ENCODE peak calls at places on chromosomes 7 and 10, in ten cellular contexts. One of them, this sample, is unnamed.

GRCh38 chr10:29876008-29876555 is 183.3 kb downstream of the JCAD start:
- DNase-seq in Calu3: no peak
- DNase-seq in stimulated activated CD8-positive, alpha-beta memory T cell treated with anti-CD3 and anti-CD28 coated beads, Interleukin-2, amount 100 ng/mL, for 1 hour: no peak
- DNase-seq in HT-29: no peak
- DNase-seq in memory B cell: no peak
- DNase-seq in AG09319: no peak
- DNase-seq in activated naive CD8-positive, alpha-beta T cell treated with anti-CD3 and anti-CD28 coated beads for 36 hours: no peak
- DNase-seq in activated CD8-positive, alpha-beta memory T cell treated with anti-CD3 and anti-CD28 coated beads, Interleukin-2, amount 50 U/mL, for 4 hours: no peak
- DNase-seq in GDM1: no peak
- DNase-seq in glutamatergic neuron: no peak
- DNase-seq in this sample: no peak

GRCh38 chr10:71028066-71028465 is 139.7 kb upstream of the PCBD1 start:
- DNase-seq in Calu3: no peak
- DNase-seq in stimulated activated CD8-positive, alpha-beta memory T cell treated with anti-CD3 and anti-CD28 coated beads, Interleukin-2, amount 100 ng/mL, for 1 hour: no peak
- DNase-seq in HT-29: no peak
- DNase-seq in memory B cell: no peak
- DNase-seq in AG09319: no peak
- DNase-seq in activated naive CD8-positive, alpha-beta T cell treated with anti-CD3 and anti-CD28 coated beads for 36 hours: no peak
- DNase-seq in activated CD8-positive, alpha-beta memory T cell treated with anti-CD3 and anti-CD28 coated beads, Interleukin-2, amount 50 U/mL, for 4 hours: no peak
- DNase-seq in GDM1: no peak
- DNase-seq in glutamatergic neuron: no peak
- DNase-seq in this sample: no peak

GRCh38 chr7:81624650-81625310 is 145.1 kb downstream of the HGF start:
- DNase-seq in Calu3: no peak
- DNase-seq in stimulated activated CD8-positive, alpha-beta memory T cell treated with anti-CD3 and anti-CD28 coated beads, Interleukin-2, amount 100 ng/mL, for 1 hour: no peak
- DNase-seq in HT-29: no peak
- DNase-seq in memory B cell: no peak
- DNase-seq in AG09319: peak; percentile 56
- DNase-seq in activated naive CD8-positive, alpha-beta T cell treated with anti-CD3 and anti-CD28 coated beads for 36 hours: no peak
- DNase-seq in activated CD8-positive, alpha-beta memory T cell treated with anti-CD3 and anti-CD28 coated beads, Interleukin-2, amount 50 U/mL, for 4 hours: no peak
- DNase-seq in GDM1: no peak
- DNase-seq in glutamatergic neuron: no peak
- DNase-seq in this sample: no peak

GRCh38 chr7:16651391-16652254 is 5.6 kb downstream of the BZW2 start:
- DNase-seq in Calu3: no peak
- DNase-seq in stimulated activated CD8-positive, alpha-beta memory T cell treated with anti-CD3 and anti-CD28 coated beads, Interleukin-2, amount 100 ng/mL, for 1 hour: no peak
- DNase-seq in HT-29: no peak
- DNase-seq in memory B cell: no peak
- DNase-seq in AG09319: no peak
- DNase-seq in activated naive CD8-positive, alpha-beta T cell treated with anti-CD3 and anti-CD28 coated beads for 36 hours: no peak
- DNase-seq in activated CD8-positive, alpha-beta memory T cell treated with anti-CD3 and anti-CD28 coated beads, Interleukin-2, amount 50 U/mL, for 4 hours: no peak
- DNase-seq in GDM1: no peak
- DNase-seq in glutamatergic neuron: no peak
- DNase-seq in this sample: no peak

GRCh38 chr10:125200396-125200795 is 40.0 kb upstream of the CTBP2 start:
- DNase-seq in Calu3: no peak
- DNase-seq in stimulated activated CD8-positive, alpha-beta memory T cell treated with anti-CD3 and anti-CD28 coated beads, Interleukin-2, amount 100 ng/mL, for 1 hour: no peak
- DNase-seq in HT-29: no peak
- DNase-seq in memory B cell: no peak
- DNase-seq in AG09319: no peak
- DNase-seq in activated naive CD8-positive, alpha-beta T cell treated with anti-CD3 and anti-CD28 coated beads for 36 hours: no peak
- DNase-seq in activated CD8-positive, alpha-beta memory T cell treated with anti-CD3 and anti-CD28 coated beads, Interleukin-2, amount 50 U/mL, for 4 hours: no peak
- DNase-seq in GDM1: no peak
- DNase-seq in glutamatergic neuron: no peak
- DNase-seq in this sample: no peak

GRCh38 chr10:95467162-95467599 is 94.0 kb downstream of the SORBS1 start:
- DNase-seq in Calu3: peak; percentile 8
- DNase-seq in stimulated activated CD8-positive, alpha-beta memory T cell treated with anti-CD3 and anti-CD28 coated beads, Interleukin-2, amount 100 ng/mL, for 1 hour: no peak
- DNase-seq in HT-29: peak; percentile 14
- DNase-seq in memory B cell: no peak
- DNase-seq in AG09319: no peak
- DNase-seq in activated naive CD8-positive, alpha-beta T cell treated with anti-CD3 and anti-CD28 coated beads for 36 hours: no peak
- DNase-seq in activated CD8-positive, alpha-beta memory T cell treated with anti-CD3 and anti-CD28 coated beads, Interleukin-2, amount 50 U/mL, for 4 hours: no peak
- DNase-seq in GDM1: peak; percentile 40
- DNase-seq in glutamatergic neuron: peak; percentile 64
- DNase-seq in this sample: no peak

GRCh38 chr10:122288917-122289316 is 17.8 kb downstream of the BTBD16 start:
- DNase-seq in Calu3: no peak
- DNase-seq in stimulated activated CD8-positive, alpha-beta memory T cell treated with anti-CD3 and anti-CD28 coated beads, Interleukin-2, amount 100 ng/mL, for 1 hour: no peak
- DNase-seq in HT-29: no peak
- DNase-seq in memory B cell: no peak
- DNase-seq in AG09319: no peak
- DNase-seq in activated naive CD8-positive, alpha-beta T cell treated with anti-CD3 and anti-CD28 coated beads for 36 hours: no peak
- DNase-seq in activated CD8-positive, alpha-beta memory T cell treated with anti-CD3 and anti-CD28 coated beads, Interleukin-2, amount 50 U/mL, for 4 hours: no peak
- DNase-seq in GDM1: no peak
- DNase-seq in glutamatergic neuron: no peak
- DNase-seq in this sample: no peak

GRCh38 chr7:55486991-55487390 is 85.3 kb downstream of the VOPP1 start:
- DNase-seq in Calu3: no peak
- DNase-seq in stimulated activated CD8-positive, alpha-beta memory T cell treated with anti-CD3 and anti-CD28 coated beads, Interleukin-2, amount 100 ng/mL, for 1 hour: no peak
- DNase-seq in HT-29: no peak
- DNase-seq in memory B cell: no peak
- DNase-seq in AG09319: no peak
- DNase-seq in activated naive CD8-positive, alpha-beta T cell treated with anti-CD3 and anti-CD28 coated beads for 36 hours: no peak
- DNase-seq in activated CD8-positive, alpha-beta memory T cell treated with anti-CD3 and anti-CD28 coated beads, Interleukin-2, amount 50 U/mL, for 4 hours: no peak
- DNase-seq in GDM1: no peak
- DNase-seq in glutamatergic neuron: no peak
- DNase-seq in this sample: no peak

GRCh38 chr10:29859521-29860130 is 199.8 kb downstream of the JCAD start:
- DNase-seq in Calu3: no peak
- DNase-seq in stimulated activated CD8-positive, alpha-beta memory T cell treated with anti-CD3 and anti-CD28 coated beads, Interleukin-2, amount 100 ng/mL, for 1 hour: no peak
- DNase-seq in HT-29: no peak
- DNase-seq in memory B cell: no peak
- DNase-seq in AG09319: no peak
- DNase-seq in activated naive CD8-positive, alpha-beta T cell treated with anti-CD3 and anti-CD28 coated beads for 36 hours: no peak
- DNase-seq in activated CD8-positive, alpha-beta memory T cell treated with anti-CD3 and anti-CD28 coated beads, Interleukin-2, amount 50 U/mL, for 4 hours: no peak
- DNase-seq in GDM1: no peak
- DNase-seq in glutamatergic neuron: no peak
- DNase-seq in this sample: no peak

GRCh38 chr10:97540669-97541500 is 31.7 kb upstream of the ANKRD2 start:
- DNase-seq in Calu3: no peak
- DNase-seq in stimulated activated CD8-positive, alpha-beta memory T cell treated with anti-CD3 and anti-CD28 coated beads, Interleukin-2, amount 100 ng/mL, for 1 hour: no peak
- DNase-seq in HT-29: no peak
- DNase-seq in memory B cell: no peak
- DNase-seq in AG09319: no peak
- DNase-seq in activated naive CD8-positive, alpha-beta T cell treated with anti-CD3 and anti-CD28 coated beads for 36 hours: no peak
- DNase-seq in activated CD8-positive, alpha-beta memory T cell treated with anti-CD3 and anti-CD28 coated beads, Interleukin-2, amount 50 U/mL, for 4 hours: no peak
- DNase-seq in GDM1: no peak
- DNase-seq in glutamatergic neuron: no peak
- DNase-seq in this sample: no peak

GRCh38 chr7:96045919-96046318 is 273.6 kb downstream of the DYNC1I1 start:
- DNase-seq in Calu3: peak; percentile 2
- DNase-seq in stimulated activated CD8-positive, alpha-beta memory T cell treated with anti-CD3 and anti-CD28 coated beads, Interleukin-2, amount 100 ng/mL, for 1 hour: no peak
- DNase-seq in HT-29: no peak
- DNase-seq in memory B cell: no peak
- DNase-seq in AG09319: no peak
- DNase-seq in activated naive CD8-positive, alpha-beta T cell treated with anti-CD3 and anti-CD28 coated beads for 36 hours: no peak
- DNase-seq in activated CD8-positive, alpha-beta memory T cell treated with anti-CD3 and anti-CD28 coated beads, Interleukin-2, amount 50 U/mL, for 4 hours: no peak
- DNase-seq in GDM1: no peak
- DNase-seq in glutamatergic neuron: no peak
- DNase-seq in this sample: no peak

GRCh38 chr10:10056958-10057357 is 960.7 kb upstream of the CELF2 start:
- DNase-seq in Calu3: no peak
- DNase-seq in stimulated activated CD8-positive, alpha-beta memory T cell treated with anti-CD3 and anti-CD28 coated beads, Interleukin-2, amount 100 ng/mL, for 1 hour: no peak
- DNase-seq in HT-29: peak; percentile 1
- DNase-seq in memory B cell: no peak
- DNase-seq in AG09319: no peak
- DNase-seq in activated naive CD8-positive, alpha-beta T cell treated with anti-CD3 and anti-CD28 coated beads for 36 hours: no peak
- DNase-seq in activated CD8-positive, alpha-beta memory T cell treated with anti-CD3 and anti-CD28 coated beads, Interleukin-2, amount 50 U/mL, for 4 hours: no peak
- DNase-seq in GDM1: no peak
- DNase-seq in glutamatergic neuron: no peak
- DNase-seq in this sample: no peak

GRCh38 chr10:117184296-117184695 is 13.0 kb upstream of the KCNK18 start:
- DNase-seq in Calu3: no peak
- DNase-seq in stimulated activated CD8-positive, alpha-beta memory T cell treated with anti-CD3 and anti-CD28 coated beads, Interleukin-2, amount 100 ng/mL, for 1 hour: no peak
- DNase-seq in HT-29: no peak
- DNase-seq in memory B cell: no peak
- DNase-seq in AG09319: no peak
- DNase-seq in activated naive CD8-positive, alpha-beta T cell treated with anti-CD3 and anti-CD28 coated beads for 36 hours: no peak
- DNase-seq in activated CD8-positive, alpha-beta memory T cell treated with anti-CD3 and anti-CD28 coated beads, Interleukin-2, amount 50 U/mL, for 4 hours: no peak
- DNase-seq in GDM1: no peak
- DNase-seq in glutamatergic neuron: no peak
- DNase-seq in this sample: no peak

This sample was measured in putamen.